ENCODE peak calls at places on chromosomes 12 and 14, in six cellular contexts. One of them, this sample, is unnamed.

GRCh38 chr12:16165506-16165905 is 112.0 kb downstream of the SLC15A5 start:
- DNase-seq in brain microvascular endothelial cell: peak; percentile 64
- DNase-seq in foreskin keratinocyte: peak; percentile 29
- DNase-seq in heart left ventricle: no peak
- DNase-seq in AG04450: peak; percentile 2
- DNase-seq in sigmoid colon: peak; percentile 69
- DNase-seq in this sample: peak; percentile 12

GRCh38 chr14:75440733-75441474 is 13.1 kb downstream of the JDP2 start:
- DNase-seq in brain microvascular endothelial cell: no peak
- DNase-seq in foreskin keratinocyte: no peak
- DNase-seq in heart left ventricle: peak; percentile 81
- DNase-seq in AG04450: peak; percentile 81
- DNase-seq in sigmoid colon: peak; percentile 86
- DNase-seq in this sample: no peak

GRCh38 chr12:51865757-51866270 is 17.3 kb upstream of the FIGNL2 start:
- DNase-seq in brain microvascular endothelial cell: no peak
- DNase-seq in foreskin keratinocyte: no peak
- DNase-seq in heart left ventricle: peak; percentile 19
- DNase-seq in AG04450: no peak
- DNase-seq in sigmoid colon: no peak
- DNase-seq in this sample: no peak

GRCh38 chr12:108449478-108449877 is 65.6 kb upstream of the FICD start:
- DNase-seq in brain microvascular endothelial cell: no peak
- DNase-seq in foreskin keratinocyte: no peak
- DNase-seq in heart left ventricle: no peak
- DNase-seq in AG04450: no peak
- DNase-seq in sigmoid colon: no peak
- DNase-seq in this sample: no peak

GRCh38 chr14:71142375-71143038 is 235.2 kb downstream of the PCNX1 start:
- DNase-seq in brain microvascular endothelial cell: peak; percentile 95
- DNase-seq in foreskin keratinocyte: peak; percentile 98
- DNase-seq in heart left ventricle: no peak
- DNase-seq in AG04450: peak; percentile 91
- DNase-seq in sigmoid colon: no peak
- DNase-seq in this sample: no peak

GRCh38 chr12:52245962-52246577 is 13.0 kb downstream of the KRT7 start:
- DNase-seq in brain microvascular endothelial cell: no peak
- DNase-seq in foreskin keratinocyte: no peak
- DNase-seq in heart left ventricle: no peak
- DNase-seq in AG04450: no peak
- DNase-seq in sigmoid colon: peak; percentile 34
- DNase-seq in this sample: no peak

GRCh38 chr12:16168078-16168477 is 109.4 kb downstream of the SLC15A5 start:
- DNase-seq in brain microvascular endothelial cell: no peak
- DNase-seq in foreskin keratinocyte: peak; percentile 57
- DNase-seq in heart left ventricle: no peak
- DNase-seq in AG04450: no peak
- DNase-seq in sigmoid colon: no peak
- DNase-seq in this sample: no peak

GRCh38 chr12:1880876-1881275 is 37.6 kb downstream of the CACNA2D4 start:
- DNase-seq in brain microvascular endothelial cell: no peak
- DNase-seq in foreskin keratinocyte: no peak
- DNase-seq in heart left ventricle: no peak
- DNase-seq in AG04450: no peak
- DNase-seq in sigmoid colon: no peak
- DNase-seq in this sample: no peak

GRCh38 chr12:131828671-131829350 is 618 bp downstream of the MMP17 start:
- DNase-seq in brain microvascular endothelial cell: no peak
- DNase-seq in foreskin keratinocyte: no peak
- DNase-seq in heart left ventricle: peak; percentile 23
- DNase-seq in AG04450: no peak
- DNase-seq in sigmoid colon: no peak
- DNase-seq in this sample: no peak
- H3K27me3 ChIP-seq in brain microvascular endothelial cell: no peaks in the 10 kb centered on the region
- H3K27me3 ChIP-seq in foreskin keratinocyte: peaks cover 14% of the 10 kb centered on the region
- H3K27me3 ChIP-seq in heart left ventricle: peaks cover 27% of the 10 kb centered on the region
- H3K27me3 ChIP-seq in AG04450: no peaks in the 10 kb centered on the region
- H3K27me3 ChIP-seq in sigmoid colon: peaks cover 52% of the 10 kb centered on the region
- H3K27me3 ChIP-seq in this sample: no peaks in the 10 kb centered on the region

GRCh38 chr12:60264094-60264493 is 668.3 kb downstream of the SLC16A7 start:
- DNase-seq in brain microvascular endothelial cell: no peak
- DNase-seq in foreskin keratinocyte: no peak
- DNase-seq in heart left ventricle: no peak
- DNase-seq in AG04450: no peak
- DNase-seq in sigmoid colon: no peak
- DNase-seq in this sample: no peak

GRCh38 chr12:60266381-60266852 is 670.6 kb downstream of the SLC16A7 start:
- DNase-seq in brain microvascular endothelial cell: peak; percentile 78
- DNase-seq in foreskin keratinocyte: no peak
- DNase-seq in heart left ventricle: no peak
- DNase-seq in AG04450: peak; percentile 55
- DNase-seq in sigmoid colon: no peak
- DNase-seq in this sample: no peak

GRCh38 chr12:60262378-60262777 is 666.5 kb downstream of the SLC16A7 start:
- DNase-seq in brain microvascular endothelial cell: no peak
- DNase-seq in foreskin keratinocyte: no peak
- DNase-seq in heart left ventricle: no peak
- DNase-seq in AG04450: no peak
- DNase-seq in sigmoid colon: no peak
- DNase-seq in this sample: no peak

GRCh38 chr12:60265741-60266140 is 669.9 kb downstream of the SLC16A7 start:
- DNase-seq in brain microvascular endothelial cell: no peak
- DNase-seq in foreskin keratinocyte: no peak
- DNase-seq in heart left ventricle: no peak
- DNase-seq in AG04450: no peak
- DNase-seq in sigmoid colon: no peak
- DNase-seq in this sample: no peak

DNA sequence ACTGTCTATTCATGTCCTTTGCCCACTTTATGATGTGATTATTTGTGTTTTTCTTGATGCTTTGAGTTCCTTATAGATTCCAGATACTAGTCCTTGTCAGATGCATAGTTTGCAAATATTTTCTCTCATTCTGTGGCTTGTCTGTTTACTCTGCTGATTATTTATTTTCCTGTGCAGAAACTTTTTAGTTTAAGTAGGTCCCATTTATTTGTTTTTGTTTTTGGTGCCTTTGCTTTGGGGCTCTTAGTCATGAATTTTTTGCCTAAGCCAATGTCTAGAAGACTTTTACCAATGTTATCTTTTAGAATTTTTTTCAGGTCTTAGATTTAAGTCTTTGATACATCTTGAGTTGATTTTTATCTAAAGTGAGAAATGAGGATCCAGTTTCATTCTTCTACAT is 667.3 kb downstream of the SLC16A7 start:
- DNase-seq in brain microvascular endothelial cell: no peak
- DNase-seq in foreskin keratinocyte: no peak
- DNase-seq in heart left ventricle: no peak
- DNase-seq in AG04450: no peak
- DNase-seq in sigmoid colon: no peak
- DNase-seq in this sample: no peak
- H3K27ac ChIP-seq in brain microvascular endothelial cell: no peak overlapping the region
- H3K27ac ChIP-seq in foreskin keratinocyte: no peak overlapping the region
- H3K27ac ChIP-seq in heart left ventricle: no peak overlapping the region
- H3K27ac ChIP-seq in AG04450: no peak overlapping the region
- H3K27ac ChIP-seq in sigmoid colon: no peak overlapping the region
- H3K27ac ChIP-seq in this sample: no peak overlapping the region

GRCh38 chr12:49609059-49609874 is 3.8 kb upstream of the FAM186B start:
- DNase-seq in brain microvascular endothelial cell: no peak
- DNase-seq in foreskin keratinocyte: peak; percentile 48
- DNase-seq in heart left ventricle: no peak
- DNase-seq in AG04450: no peak
- DNase-seq in sigmoid colon: no peak
- DNase-seq in this sample: no peak

GRCh38 chr12:49615725-49616124 is 7.6 kb upstream of the PRPF40B start:
- DNase-seq in brain microvascular endothelial cell: no peak
- DNase-seq in foreskin keratinocyte: peak; percentile 80
- DNase-seq in heart left ventricle: no peak
- DNase-seq in AG04450: no peak
- DNase-seq in sigmoid colon: no peak
- DNase-seq in this sample: no peak

GRCh38 chr12:49612210-49612609 is 6.8 kb upstream of the FAM186B start:
- DNase-seq in brain microvascular endothelial cell: no peak
- DNase-seq in foreskin keratinocyte: no peak
- DNase-seq in heart left ventricle: no peak
- DNase-seq in AG04450: no peak
- DNase-seq in sigmoid colon: no peak
- DNase-seq in this sample: no peak

GRCh38 chr12:49609875-49610154 is 4.4 kb upstream of the FAM186B start:
- DNase-seq in brain microvascular endothelial cell: no peak
- DNase-seq in foreskin keratinocyte: peak; percentile 66
- DNase-seq in heart left ventricle: no peak
- DNase-seq in AG04450: no peak
- DNase-seq in sigmoid colon: no peak
- DNase-seq in this sample: no peak
- TF ChIP-seq CTCF in brain microvascular endothelial cell: peak; percentile 35
- TF ChIP-seq CTCF in foreskin keratinocyte: peak; percentile 62
- TF ChIP-seq CTCF in heart left ventricle: no peak
- TF ChIP-seq CTCF in AG04450: no peak
- TF ChIP-seq CTCF in sigmoid colon: no peak
- TF ChIP-seq CTCF in this sample: no peak

GRCh38 chr14:104936361-104937155 is 11.9 kb downstream of the PLD4 start:
- DNase-seq in brain microvascular endothelial cell: no peak
- DNase-seq in foreskin keratinocyte: peak; percentile 47
- DNase-seq in heart left ventricle: no peak
- DNase-seq in AG04450: no peak
- DNase-seq in sigmoid colon: peak; percentile 58
- DNase-seq in this sample: no peak
- H3K27me3 ChIP-seq in brain microvascular endothelial cell: peaks cover 15% of the 10 kb centered on the region
- H3K27me3 ChIP-seq in foreskin keratinocyte: peaks cover 29% of the 10 kb centered on the region
- H3K27me3 ChIP-seq in heart left ventricle: no peaks in the 10 kb centered on the region
- H3K27me3 ChIP-seq in AG04450: peaks cover 38% of the 10 kb centered on the region
- H3K27me3 ChIP-seq in sigmoid colon: no peaks in the 10 kb centered on the region
- H3K27me3 ChIP-seq in this sample: no peaks in the 10 kb centered on the region